ENCODE peak calls at places on chromosomes 7 and 10, in seven cellular contexts. F, C, W, O, Z, M and L are unnamed samples.
A peak's percentile ranks its signal among the peaks of the same experiment; 100 is the strongest.

GRCh38 chr10:98030093-98030821 is at the start of gene CRTAC1:
- DNase-seq in F (peak; percentile 71), C (peak; percentile 26), W (no peak), O (no peak), Z (peak; percentile 92), M (peak; percentile 32), L (no peak)

GRCh38 chr7:107432261-107432660 is 37.6 kb upstream of the GPR22 start:
- DNase-seq in F (no peak), C (no peak), W (no peak), O (no peak), Z (no peak), M (no peak), L (no peak)

GRCh38 chr10:105070980-105071379 is 429.9 kb downstream of the SORCS3 start:
- DNase-seq in F (no peak), C (no peak), W (peak; percentile 53), O (no peak), Z (no peak), M (no peak), L (no peak)

GRCh38 chr7:3028071-3028766 is 15.4 kb downstream of the CARD11 start:
- DNase-seq in F (no peak), C (peak; percentile 90), W (no peak), O (peak; percentile 66), Z (no peak), M (peak; percentile 79), L (no peak)

GRCh38 chr10:29140991-29141390 is 147.9 kb upstream of the LYZL1 start:
- DNase-seq in F (no peak), C (no peak), W (no peak), O (peak; percentile 88), Z (peak; percentile 15), M (peak; percentile 73), L (no peak)

GRCh38 chr7:68547794-68548193 is 1050.5 kb upstream of the AUTS2 start:
- DNase-seq in F (no peak), C (no peak), W (no peak), O (no peak), Z (no peak), M (peak; percentile 54), L (no peak)

GRCh38 chr10:127947206-127947605 is 40.3 kb downstream of the PTPRE start:
- DNase-seq in F (no peak), C (no peak), W (no peak), O (no peak), Z (no peak), M (no peak), L (no peak)

GRCh38 chr7:107638594-107638993 is 22.0 kb upstream of the SLC26A4 start:
- DNase-seq in F (no peak), C (no peak), W (no peak), O (no peak), Z (no peak), M (no peak), L (peak; percentile 76)

GRCh38 chr7:41886906-41887311 is 184.0 kb upstream of the INHBA start:
- DNase-seq in F (peak; percentile 83), C (no peak), W (no peak), O (peak; percentile 96), Z (peak; percentile 12), M (no peak), L (no peak)

GRCh38 chr7:19665399-19666008 is 43.3 kb downstream of the POLR1F start:
- DNase-seq in F (no peak), C (peak; percentile 31), W (no peak), O (no peak), Z (peak; percentile 51), M (peak; percentile 37), L (peak; percentile 34)

GRCh38 chr7:43583424-43584199 is 704 bp downstream of the STK17A start:
- DNase-seq in F (peak; percentile 85), C (peak; percentile 71), W (no peak), O (no peak), Z (peak; percentile 50), M (peak; percentile 75), L (peak; percentile 83)

GRCh38 chr10:73793456-73793855 is 8.1 kb downstream of the ZSWIM8 start:
- DNase-seq in F (peak; percentile 35), C (no peak), W (no peak), O (no peak), Z (no peak), M (no peak), L (no peak)

GRCh38 chr7:144723311-144723710 is 112.5 kb downstream of the TPK1 start:
- DNase-seq in F (no peak), C (no peak), W (no peak), O (no peak), Z (no peak), M (no peak), L (no peak)

GRCh38 chr10:624605-625334 is 64.7 kb downstream of the DIP2C start:
- DNase-seq in F (peak; percentile 89), C (no peak), W (no peak), O (peak; percentile 91), Z (peak; percentile 77), M (no peak), L (no peak)

GRCh38 chr7:150406565-150407421 is 27.7 kb downstream of the ZNF775 start:
- DNase-seq in F (peak; percentile 53), C (peak; percentile 13), W (no peak), O (no peak), Z (no peak), M (no peak), L (peak; percentile 78)

GRCh38 chr7:95395755-95396135 is 430 bp downstream of the PON3 start:
- DNase-seq in F (no peak), C (no peak), W (no peak), O (no peak), Z (peak; percentile 11), M (no peak), L (no peak)

GRCh38 chr7:22662490-22663145 is 64.4 kb upstream of the IL6 start:
- DNase-seq in F (no peak), C (peak; percentile 16), W (peak; percentile 62), O (no peak), Z (no peak), M (no peak), L (no peak)

GRCh38 chr7:22659741-22660140 is 67.3 kb upstream of the IL6 start:
- DNase-seq in F (no peak), C (no peak), W (no peak), O (no peak), Z (no peak), M (no peak), L (no peak)

GRCh38 chr7:22662031-22662430 is 65.0 kb upstream of the IL6 start:
- DNase-seq in F (no peak), C (peak; percentile 18), W (peak; percentile 31), O (no peak), Z (no peak), M (no peak), L (no peak)

GRCh38 chr7:22660293-22660692 is 66.7 kb upstream of the IL6 start:
- DNase-seq in F (no peak), C (no peak), W (no peak), O (no peak), Z (no peak), M (no peak), L (no peak)

GRCh38 chr7:22660732-22661131 is 66.3 kb upstream of the IL6 start:
- DNase-seq in F (no peak), C (no peak), W (no peak), O (no peak), Z (peak; percentile 77), M (peak; percentile 27), L (peak; percentile 8)
- TF ChIP-seq CTCF in F (no peak), C (no peak), W (no peak), O (peak; percentile 44), Z (peak; percentile 80), M (no peak), L (peak; percentile 70)

GRCh38 chr7:74462707-74463100 is 9.0 kb downstream of the GTF2IRD1 start:
- DNase-seq in F (peak; percentile 75), C (no peak), W (no peak), O (no peak), Z (no peak), M (no peak), L (no peak)
- H3K27ac ChIP-seq in F (peak overlapping the region; percentile 93), C (no peak overlapping the region), W (no peak overlapping the region), O (no peak overlapping the region), Z (no peak overlapping the region), M (peak overlapping the region; percentile 17), L (no peak overlapping the region)

GRCh38 chr7:45112648-45113047 is 1.2 kb upstream of the TBRG4 start:
- DNase-seq in F (no peak), C (no peak), W (no peak), O (no peak), Z (no peak), M (no peak), L (no peak)
- H3K4me3 ChIP-seq in F (peak overlapping the region; percentile 90), C (no peak overlapping the region), W (no peak overlapping the region), O (no peak overlapping the region), Z (peak overlapping the region; percentile 99), M (peak overlapping the region; percentile 86), L (peak overlapping the region; percentile 85)

GRCh38 chr10:58064714-58065528 is 202.8 kb downstream of the IPMK start:
- DNase-seq in F (no peak), C (peak; percentile 23), W (no peak), O (peak; percentile 62), Z (peak; percentile 74), M (peak; percentile 63), L (peak; percentile 37)

GRCh38 chr10:58065529-58065815 is 202.2 kb downstream of the IPMK start:
- DNase-seq in F (no peak), C (no peak), W (no peak), O (no peak), Z (no peak), M (no peak), L (no peak)

GRCh38 chr10:58066126-58066525 is 201.6 kb downstream of the IPMK start:
- DNase-seq in F (no peak), C (no peak), W (no peak), O (no peak), Z (no peak), M (no peak), L (no peak)

GRCh38 chr10:58066979-58067378 is 200.7 kb downstream of the IPMK start:
- DNase-seq in F (no peak), C (no peak), W (no peak), O (no peak), Z (no peak), M (no peak), L (no peak)

DNA sequence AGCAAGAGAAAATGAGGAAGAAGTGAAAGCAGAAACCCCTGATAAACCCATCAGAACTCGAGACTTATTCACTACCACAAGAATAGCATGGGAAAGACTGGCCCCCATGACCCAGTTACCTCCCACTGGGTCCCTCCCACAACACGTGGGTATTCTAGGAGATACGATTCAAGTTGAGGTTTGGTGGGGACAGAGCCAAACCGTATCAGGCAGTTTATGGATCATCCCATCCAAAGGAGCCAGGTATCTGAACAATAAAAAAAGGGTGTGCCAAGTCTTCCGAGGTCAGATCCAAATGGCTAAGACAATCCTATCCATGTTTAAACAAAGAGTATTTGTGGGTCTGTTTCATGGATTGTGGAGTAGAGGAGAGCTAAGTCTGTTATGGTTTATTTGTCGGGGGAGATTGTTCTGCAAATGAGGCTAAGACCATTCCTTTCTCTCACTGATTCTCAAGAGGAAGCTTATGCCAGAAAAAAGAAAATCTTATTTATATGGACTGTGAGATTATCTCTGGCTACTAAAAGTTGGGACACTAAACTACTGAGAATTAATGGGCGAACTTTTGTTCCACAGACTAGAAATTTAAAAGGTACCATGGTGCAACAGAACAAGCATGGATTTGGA is 203.7 kb downstream of the IPMK start:
- DNase-seq in F (no peak), C (no peak), W (no peak), O (no peak), Z (no peak), M (no peak), L (no peak)
- TF ChIP-seq CTCF in F (no peak), C (no peak), W (no peak), O (no peak), Z (no peak), M (no peak), L (no peak)